ENCODE peak calls at places on chromosomes 1 and 21, in seven cellular contexts. M is fibroblast of lung, A is lung, H is stomach, C is heart left ventricle, W is astrocyte of the cerebellum, J is AG10803. I is an unnamed sample.

GRCh38 chr1:51312718-51313117 is 17.6 kb downstream of the TTC39A start:
- DNase-seq in A (no peak), H (no peak), C (no peak), W (no peak), M (no peak), J (no peak), I (no peak)

GRCh38 chr1:23122023-23122738 is 46.5 kb downstream of the LUZP1 start:
- DNase-seq in C (no peak), M (peak), A (no peak), H (no peak), W (peak), J (peak), I (no peak)

GRCh38 chr1:229947968-229948367 is 119.1 kb upstream of the GALNT2 start:
- DNase-seq in M (no peak), H (no peak), C (no peak), W (no peak), A (no peak), J (no peak), I (no peak)

GRCh38 chr21:33976082-33976979 is 60.7 kb upstream of the ATP5PO start:
- DNase-seq in W (peak), A (no peak), C (peak), M (peak), H (no peak), J (peak), I (peak)

GRCh38 chr1:29628190-29628589 is 391.9 kb downstream of the PTPRU start:
- DNase-seq in C (no peak), A (no peak), H (no peak), M (no peak), J (no peak), W (no peak), I (no peak)

GRCh38 chr1:227798078-227798802 is 17.2 kb upstream of the PRSS38 start:
- DNase-seq in W (no peak), M (no peak), C (no peak), A (no peak), J (no peak), H (no peak), I (no peak)

GRCh38 chr1:151540982-151541377 is 871 bp downstream of the TUFT1 start:
- DNase-seq in J (no peak), A (no peak), H (peak), M (no peak), W (no peak), C (no peak), I (no peak)

GRCh38 chr1:159678924-159679323 is 35.5 kb downstream of the CRP start:
- DNase-seq in J (no peak), A (no peak), H (no peak), W (no peak), M (no peak), C (no peak), I (no peak)

GRCh38 chr1:21673277-21673780 is 4.2 kb upstream of the RAP1GAP start:
- DNase-seq in J (peak), C (peak), A (peak), W (peak), M (peak), H (peak), I (no peak)

GRCh38 chr1:51070640-51071039 is 31.4 kb upstream of the C1orf185 start:
- DNase-seq in H (no peak), W (no peak), A (no peak), C (no peak), J (peak), M (no peak), I (no peak)

GRCh38 chr1:198543670-198544260 is 3.3 kb upstream of the ATP6V1G3 start:
- DNase-seq in W (no peak), H (no peak), A (no peak), C (no peak), M (no peak), J (no peak), I (no peak)

GRCh38 chr1:70764747-70765146 is 282.9 kb downstream of the PTGER3 start:
- DNase-seq in H (no peak), M (no peak), W (no peak), A (no peak), J (peak), C (no peak), I (no peak)

GRCh38 chr1:47918257-47918867 is 78.8 kb downstream of the TRABD2B start:
- DNase-seq in W (no peak), J (no peak), C (no peak), M (no peak), A (no peak), H (peak), I (no peak)

GRCh38 chr1:31765041-31765467 is 914 bp upstream of the ADGRB2 start:
- DNase-seq in C (no peak), M (no peak), A (no peak), H (no peak), W (no peak), J (no peak), I (no peak)

GRCh38 chr1:241356519-241357365 is at the start of gene RGS7:
- DNase-seq in H (peak), A (peak), M (peak), J (peak), C (no peak), W (no peak), I (no peak)

GRCh38 chr21:29441651-29442050 is 142.9 kb downstream of the BACH1 start:
- DNase-seq in H (no peak), M (no peak), A (no peak), J (peak), C (no peak), W (peak), I (no peak)

GRCh38 chr1:230100932-230101331 is 33.9 kb downstream of the GALNT2 start:
- DNase-seq in M (no peak), H (no peak), A (no peak), C (no peak), W (no peak), J (no peak), I (no peak)

GRCh38 chr1:65147424-65148177 is 402 bp upstream of the AK4 start:
- DNase-seq in C (peak), W (no peak), A (no peak), H (peak), J (no peak), M (no peak), I (no peak)

GRCh38 chr1:75220072-75220471 is 85.9 kb downstream of the LHX8 start:
- DNase-seq in W (no peak), M (no peak), H (no peak), A (no peak), J (no peak), C (no peak), I (no peak)

GRCh38 chr1:221715321-221716169 is 26.3 kb downstream of the DUSP10 start:
- DNase-seq in M (peak), J (no peak), W (no peak), H (no peak), C (no peak), A (no peak), I (no peak)

GRCh38 chr1:185895208-185895900 is 161.2 kb downstream of the HMCN1 start:
- DNase-seq in C (no peak), A (no peak), W (no peak), H (no peak), M (no peak), J (peak), I (no peak)

GRCh38 chr1:1891349-1892078 is 627 bp upstream of the GNB1 start:
- DNase-seq in C (peak), W (no peak), H (peak), A (peak), M (peak), J (peak), I (no peak)

GRCh38 chr1:29176567-29176966 is 5.1 kb downstream of the SRSF4 start:
- DNase-seq in H (no peak), W (no peak), J (peak), A (no peak), M (no peak), C (no peak), I (no peak)

GRCh38 chr1:201108614-201109013 is 3.6 kb downstream of the CACNA1S start:
- DNase-seq in H (no peak), A (no peak), M (no peak), J (no peak), C (no peak), W (no peak), I (no peak)

GRCh38 chr1:241266121-241266520 is 90.9 kb downstream of the RGS7 start:
- DNase-seq in W (no peak), C (no peak), A (no peak), H (no peak), J (no peak), M (no peak), I (no peak)

GRCh38 chr1:101291562-101292035 is 54.8 kb downstream of the S1PR1 start:
- DNase-seq in C (no peak), A (no peak), H (no peak), W (peak), J (peak), M (peak), I (no peak)

GRCh38 chr1:221625026-221625425 is 116.9 kb downstream of the DUSP10 start:
- DNase-seq in W (no peak), M (no peak), A (no peak), J (no peak), H (no peak), C (no peak), I (no peak)

GRCh38 chr1:61270107-61270506 is 187.7 kb downstream of the NFIA start:
- DNase-seq in A (no peak), C (no peak), H (no peak), J (no peak), M (no peak), W (no peak), I (no peak)

GRCh38 chr1:211939876-211940468 is 95.4 kb downstream of the INTS7 start:
- DNase-seq in J (no peak), W (no peak), H (no peak), C (no peak), M (no peak), A (no peak), I (no peak)

GRCh38 chr1:193283026-193283425 is 96.6 kb upstream of the B3GALT2 start:
- DNase-seq in H (no peak), M (peak), C (no peak), J (peak), W (peak), A (no peak), I (no peak)

GRCh38 chr1:174040387-174040786 is 18.2 kb upstream of the RC3H1 start:
- DNase-seq in C (no peak), W (no peak), A (no peak), M (peak), H (no peak), J (peak), I (no peak)

GRCh38 chr1:179164494-179164893 is 65.0 kb downstream of the ABL2 start:
- DNase-seq in A (no peak), H (no peak), J (peak), M (peak), W (no peak), C (no peak), I (no peak)

GRCh38 chr1:160416369-160416768 is 16.0 kb downstream of the VANGL2 start:
- DNase-seq in H (no peak), C (no peak), M (peak), A (no peak), W (no peak), J (peak), I (no peak)

DNA sequence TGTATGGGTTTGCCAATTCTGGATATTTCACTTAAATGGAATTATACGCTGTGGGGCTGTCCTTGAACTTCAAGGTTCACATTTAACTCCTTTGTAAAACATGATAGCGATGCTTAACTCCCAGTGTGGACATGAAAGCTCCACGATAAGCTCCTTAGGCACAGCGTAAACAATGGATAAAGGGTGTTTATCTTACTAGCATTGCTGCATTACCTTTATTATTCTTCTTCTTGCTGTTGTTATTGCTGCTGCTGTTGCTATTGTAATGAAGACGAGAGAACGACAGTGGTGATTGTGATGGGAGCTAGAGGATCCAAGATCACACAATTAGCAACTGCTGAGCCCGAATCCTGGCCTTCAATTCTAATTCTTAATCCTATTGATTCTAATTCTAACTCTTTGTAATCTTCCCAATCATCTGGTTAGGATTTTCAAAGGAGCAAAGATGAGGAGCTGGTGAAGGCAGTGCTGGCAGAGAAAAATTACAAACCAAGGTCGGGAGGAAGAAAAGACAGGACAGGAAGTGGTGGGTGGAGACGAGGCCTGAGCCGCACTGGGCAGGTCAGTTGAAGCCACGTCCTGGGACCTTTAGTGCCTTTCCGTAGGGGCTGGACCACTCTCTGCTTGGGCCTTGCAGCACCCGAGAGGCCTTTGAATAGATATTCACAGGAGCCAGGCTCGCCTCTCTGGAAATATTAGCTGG is 571.4 kb downstream of the AJAP1 start:
- DNase-seq in H (no peak), M (no peak), C (no peak), J (no peak), W (no peak), A (no peak), I (no peak)
- H3K4me3 ChIP-seq in H (no peak), M (no peak), C (no peak), J (no peak), W (no peak), A (no peak), I (no peak)

DNA sequence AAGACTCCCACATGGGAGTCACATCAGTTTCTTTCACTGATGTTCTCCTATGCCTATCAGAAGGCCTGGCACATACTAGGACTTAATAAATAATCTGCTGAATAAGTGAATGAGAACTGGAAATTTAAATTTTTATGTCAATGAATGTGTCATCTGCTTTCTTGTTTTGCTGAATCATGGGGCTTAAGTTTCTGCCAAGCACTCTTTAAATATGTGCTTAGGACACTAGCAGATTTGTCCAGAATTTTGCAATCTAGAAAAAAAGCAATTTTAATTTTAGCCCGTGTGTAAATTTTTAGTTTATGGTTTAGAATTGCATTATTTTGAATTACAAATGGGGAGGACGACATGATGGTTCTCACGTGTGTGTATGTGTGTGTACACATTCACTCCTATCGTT is 803.1 kb downstream of the USP25 start:
- DNase-seq in A (no peak), H (no peak), M (peak), J (peak), C (no peak), W (no peak), I (no peak)
- H3K4me3 ChIP-seq in A (no peak), H (no peak), M (no peak), J (no peak), C (no peak), W (no peak), I (no peak)

GRCh38 chr1:120179420-120180348 is 3.4 kb upstream of the SEC22B start:
- DNase-seq in J (peak), H (no peak), M (peak), W (peak), A (no peak), C (peak), I (peak)
- H3K4me3 ChIP-seq in J (peak), H (peak), M (peak), W (no peak), A (no peak), C (no peak), I (peak)

GRCh38 chr21:42221581-42222345 is 2.8 kb downstream of the ABCG1 start:
- DNase-seq in H (peak), W (peak), J (no peak), C (peak), M (peak), A (no peak), I (no peak)

GRCh38 chr21:42219606-42220137 is 732 bp downstream of the ABCG1 start:
- DNase-seq in W (no peak), C (peak), M (no peak), A (no peak), J (no peak), H (peak), I (no peak)

GRCh38 chr21:42222386-42222785 is 3.4 kb downstream of the ABCG1 start:
- DNase-seq in M (no peak), H (peak), C (no peak), J (no peak), W (no peak), A (no peak), I (no peak)

GRCh38 chr21:42218836-42219605 is at the start of gene ABCG1:
- DNase-seq in C (no peak), A (no peak), M (no peak), W (no peak), J (no peak), H (peak), I (no peak)

DNA sequence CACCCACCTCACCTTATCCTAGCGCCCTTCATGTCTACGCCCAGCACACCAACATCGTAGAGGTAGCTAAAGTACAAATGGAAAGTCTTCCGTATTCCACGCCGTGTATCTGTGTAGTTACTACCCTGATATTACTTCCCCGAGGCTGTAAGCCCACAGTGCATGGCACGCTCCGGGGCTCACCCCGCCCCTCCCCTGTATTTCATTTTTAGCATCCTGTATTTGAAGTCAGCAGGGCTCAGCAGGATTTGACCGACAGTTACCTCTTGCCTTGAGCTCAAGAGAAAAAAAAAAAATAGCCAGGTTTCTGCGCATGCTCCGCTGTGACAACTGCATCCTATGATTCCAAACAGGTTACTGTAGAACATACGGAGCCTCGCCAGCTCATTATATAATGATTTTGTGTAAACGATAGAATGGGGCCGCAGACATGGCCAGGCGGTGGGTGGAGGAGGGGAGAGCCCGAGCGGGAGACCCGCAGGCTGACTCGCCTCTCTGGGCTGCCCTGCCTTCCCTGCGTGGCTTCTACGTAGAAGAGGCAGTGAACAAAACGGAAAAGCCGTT is 1.3 kb downstream of the ABCG1 start:
- DNase-seq in J (peak), M (peak), C (peak), A (no peak), H (peak), W (peak), I (no peak)
- H3K4me3 ChIP-seq in J (peak), M (peak), C (peak), A (peak), H (peak), W (peak), I (peak)

GRCh38 chr1:171218661-171219060 is 29.6 kb upstream of the FMO1 start:
- DNase-seq in W (no peak), C (no peak), H (no peak), M (no peak), J (no peak), A (no peak), I (no peak)

GRCh38 chr1:171221665-171222591 is 26.4 kb upstream of the FMO1 start:
- DNase-seq in C (no peak), M (peak), A (no peak), W (peak), H (no peak), J (peak), I (no peak)

GRCh38 chr1:171217658-171218443 is 30.4 kb upstream of the FMO1 start:
- DNase-seq in H (no peak), W (no peak), J (no peak), M (no peak), A (no peak), C (no peak), I (no peak)

GRCh38 chr1:171220551-171221175 is 27.6 kb upstream of the FMO1 start:
- DNase-seq in C (no peak), W (peak), H (no peak), M (peak), A (no peak), J (no peak), I (no peak)

DNA sequence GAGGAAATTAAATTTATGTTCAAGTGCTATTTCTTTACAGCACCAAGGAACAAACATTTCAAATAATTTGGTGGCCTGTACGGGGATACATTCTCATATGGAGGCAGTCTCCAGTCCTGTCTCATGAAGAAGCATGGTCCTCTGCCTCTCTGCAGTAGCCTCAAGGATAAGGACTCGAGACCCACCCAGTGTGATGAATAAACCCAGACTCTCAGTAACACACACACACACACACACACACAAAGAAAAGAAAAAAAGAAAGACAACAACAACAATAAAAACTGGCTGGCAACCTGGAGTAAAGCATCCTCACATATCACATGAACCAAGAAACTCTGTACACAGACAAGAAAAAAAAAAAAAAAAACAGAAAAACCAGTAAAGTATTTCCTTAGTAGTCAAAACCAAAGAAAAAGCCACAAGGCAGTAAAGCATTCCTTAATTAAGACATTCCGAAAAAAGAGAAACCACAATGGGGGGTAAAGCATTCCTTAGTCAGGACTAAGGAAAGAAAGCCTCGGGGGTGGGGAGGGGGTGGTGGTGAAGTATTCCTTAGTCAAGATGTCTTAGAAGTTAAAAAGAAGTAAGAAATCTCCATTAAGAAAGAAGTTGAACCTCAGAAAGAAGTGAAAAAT is 28.4 kb upstream of the FMO1 start:
- DNase-seq in A (no peak), C (no peak), H (no peak), M (peak), W (peak), J (peak), I (peak)
- H3K4me3 ChIP-seq in A (no peak), C (no peak), H (no peak), M (no peak), W (peak), J (no peak), I (no peak)

GRCh38 chr1:168556647-168557046 is 12.8 kb upstream of the XCL2 start:
- DNase-seq in M (no peak), J (no peak), A (no peak), C (no peak), W (no peak), H (no peak), I (no peak)

GRCh38 chr1:168567007-168567406 is 9.4 kb upstream of the XCL1 start:
- DNase-seq in W (no peak), H (no peak), A (no peak), M (no peak), C (no peak), J (no peak), I (no peak)

GRCh38 chr1:168565825-168566224 is 10.6 kb upstream of the XCL1 start:
- DNase-seq in C (no peak), A (no peak), H (no peak), M (no peak), J (no peak), W (no peak), I (no peak)

GRCh38 chr1:168560370-168560769 is 16.0 kb upstream of the XCL1 start:
- DNase-seq in W (no peak), C (no peak), A (no peak), J (no peak), H (no peak), M (no peak), I (no peak)

DNA sequence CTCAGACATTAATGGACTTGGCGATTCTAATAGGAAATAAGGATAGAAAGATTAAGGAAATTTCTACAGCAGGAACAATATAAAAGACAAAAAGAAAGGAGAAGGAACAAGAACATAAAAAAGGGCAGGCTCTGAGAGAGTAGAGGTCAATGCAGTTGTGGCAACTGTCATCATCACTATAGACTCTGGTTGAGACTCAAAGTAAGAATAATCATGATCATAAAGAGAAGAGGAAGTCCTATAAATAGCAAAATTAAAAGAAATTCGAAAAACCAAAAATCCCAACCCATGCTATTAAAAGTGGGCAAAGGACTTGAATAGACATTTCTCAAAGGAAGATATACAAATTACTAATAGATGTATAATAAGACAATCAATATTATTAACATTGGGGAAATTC is 14.4 kb upstream of the XCL1 start:
- DNase-seq in J (no peak), W (no peak), A (no peak), C (no peak), H (no peak), M (no peak), I (no peak)
- H3K4me3 ChIP-seq in J (no peak), W (no peak), A (no peak), C (no peak), H (no peak), M (no peak), I (no peak)